ENCODE peak calls at places on chromosomes 11 and 22, in four cellular contexts. One of them, this sample, is unnamed.

GRCh38 chr11:127816959-127817358 is 770.4 kb downstream of the ETS1 start:
- DNase-seq in stimulated activated CD4-positive, alpha-beta T cell treated with anti-CD3 and anti-CD28 coated beads, Interleukin-4, amount 100 ng/mL, for 24 hours: no peak
- DNase-seq in AG20443: no peak
- DNase-seq in stimulated activated naive CD8-positive, alpha-beta T cell treated with anti-CD3 and anti-CD28 coated beads, Interleukin-15, Interleukin-2, amounts not matched to agents 100 U/mL and 50 U/mL, for 24 hours: no peak
- DNase-seq in this sample: no peak

GRCh38 chr11:130318031-130318673 is 3.4 kb upstream of the ZBTB44 start:
- DNase-seq in stimulated activated CD4-positive, alpha-beta T cell treated with anti-CD3 and anti-CD28 coated beads, Interleukin-4, amount 100 ng/mL, for 24 hours: no peak
- DNase-seq in AG20443: no peak
- DNase-seq in stimulated activated naive CD8-positive, alpha-beta T cell treated with anti-CD3 and anti-CD28 coated beads, Interleukin-15, Interleukin-2, amounts not matched to agents 100 U/mL and 50 U/mL, for 24 hours: no peak
- DNase-seq in this sample: no peak

GRCh38 chr11:119415966-119416365 is 7.0 kb downstream of the THY1 start:
- DNase-seq in stimulated activated CD4-positive, alpha-beta T cell treated with anti-CD3 and anti-CD28 coated beads, Interleukin-4, amount 100 ng/mL, for 24 hours: no peak
- DNase-seq in AG20443: no peak
- DNase-seq in stimulated activated naive CD8-positive, alpha-beta T cell treated with anti-CD3 and anti-CD28 coated beads, Interleukin-15, Interleukin-2, amounts not matched to agents 100 U/mL and 50 U/mL, for 24 hours: no peak
- DNase-seq in this sample: no peak

GRCh38 chr11:89436071-89436470 is 55.1 kb downstream of the NOX4 start:
- DNase-seq in stimulated activated CD4-positive, alpha-beta T cell treated with anti-CD3 and anti-CD28 coated beads, Interleukin-4, amount 100 ng/mL, for 24 hours: no peak
- DNase-seq in AG20443: peak
- DNase-seq in stimulated activated naive CD8-positive, alpha-beta T cell treated with anti-CD3 and anti-CD28 coated beads, Interleukin-15, Interleukin-2, amounts not matched to agents 100 U/mL and 50 U/mL, for 24 hours: no peak
- DNase-seq in this sample: no peak

GRCh38 chr22:30806391-30806861 is 111.8 kb downstream of the OSBP2 start:
- DNase-seq in stimulated activated CD4-positive, alpha-beta T cell treated with anti-CD3 and anti-CD28 coated beads, Interleukin-4, amount 100 ng/mL, for 24 hours: no peak
- DNase-seq in AG20443: no peak
- DNase-seq in stimulated activated naive CD8-positive, alpha-beta T cell treated with anti-CD3 and anti-CD28 coated beads, Interleukin-15, Interleukin-2, amounts not matched to agents 100 U/mL and 50 U/mL, for 24 hours: no peak
- DNase-seq in this sample: no peak

GRCh38 chr22:46581580-46582244 is 38.5 kb upstream of the GRAMD4 start:
- DNase-seq in stimulated activated CD4-positive, alpha-beta T cell treated with anti-CD3 and anti-CD28 coated beads, Interleukin-4, amount 100 ng/mL, for 24 hours: no peak
- DNase-seq in AG20443: no peak
- DNase-seq in stimulated activated naive CD8-positive, alpha-beta T cell treated with anti-CD3 and anti-CD28 coated beads, Interleukin-15, Interleukin-2, amounts not matched to agents 100 U/mL and 50 U/mL, for 24 hours: no peak
- DNase-seq in this sample: no peak

GRCh38 chr11:104134760-104135159 is 29.2 kb downstream of the PDGFD start:
- DNase-seq in stimulated activated CD4-positive, alpha-beta T cell treated with anti-CD3 and anti-CD28 coated beads, Interleukin-4, amount 100 ng/mL, for 24 hours: no peak
- DNase-seq in AG20443: peak
- DNase-seq in stimulated activated naive CD8-positive, alpha-beta T cell treated with anti-CD3 and anti-CD28 coated beads, Interleukin-15, Interleukin-2, amounts not matched to agents 100 U/mL and 50 U/mL, for 24 hours: no peak
- DNase-seq in this sample: no peak

GRCh38 chr11:67282155-67282875 is 6.8 kb upstream of the ANKRD13D start:
- DNase-seq in stimulated activated CD4-positive, alpha-beta T cell treated with anti-CD3 and anti-CD28 coated beads, Interleukin-4, amount 100 ng/mL, for 24 hours: no peak
- DNase-seq in AG20443: no peak
- DNase-seq in stimulated activated naive CD8-positive, alpha-beta T cell treated with anti-CD3 and anti-CD28 coated beads, Interleukin-15, Interleukin-2, amounts not matched to agents 100 U/mL and 50 U/mL, for 24 hours: no peak
- DNase-seq in this sample: no peak

This sample was measured in activated naive CD8-positive, alpha-beta T cell treated with anti-CD3 and anti-CD28 coated beads, Interleukin-2, amount 50 U/mL, for 24 hours.